ENCODE peak calls at places on chromosome 6, in four cellular contexts. D is fibroblast of gingiva, O is prostate gland, L is iPS-NIHi11. K is an unnamed sample.

GRCh38 chr6:52423971-52424381 is 3.8 kb downstream of the EFHC1 start:
- DNase-seq in D (peak; percentile 76), O (no peak), L (no peak), K (no peak)

GRCh38 chr6:161908872-161909271 is 635.0 kb upstream of the AGPAT4 start:
- DNase-seq in D (no peak), O (no peak), L (no peak), K (no peak)

GRCh38 chr6:37860226-37860839 is 40.8 kb downstream of the ZFAND3 start:
- DNase-seq in D (peak; percentile 33), O (peak; percentile 10), L (no peak), K (no peak)

GRCh38 chr6:150006961-150007464 is 18.3 kb downstream of the RAET1L start:
- DNase-seq in D (no peak), O (no peak), L (peak; percentile 49), K (no peak)

GRCh38 chr6:158011478-158011920 is 29.8 kb downstream of the SYNJ2 start:
- DNase-seq in D (peak; percentile 34), O (no peak), L (no peak), K (no peak)

GRCh38 chr6:14386263-14386981 is 268.9 kb downstream of the CD83 start:
- DNase-seq in D (no peak), O (no peak), L (no peak), K (no peak)

GRCh38 chr6:155936127-155936526 is 480.5 kb upstream of the NOX3 start:
- DNase-seq in D (no peak), O (no peak), L (no peak), K (no peak)

GRCh38 chr6:99236010-99236409 is 113.5 kb downstream of the FAXC start:
- DNase-seq in D (no peak), O (no peak), L (no peak), K (no peak)